ENCODE peak calls at places on chromosomes 11 and 22, in five cellular contexts. K, A, D, V and M are unnamed samples.

GRCh38 chr11:34222030-34222429 is 116.6 kb downstream of the NAT10 start:
- DNase-seq in K (no peak), A (no peak), D (no peak), V (no peak), M (no peak)

GRCh38 chr22:35761037-35761436 is 43.4 kb downstream of the APOL5 start:
- DNase-seq in A (no peak), K (no peak), V (no peak), D (no peak), M (no peak)

GRCh38 chr11:44817207-44817944 is 90.6 kb downstream of the TSPAN18 start:
- DNase-seq in V (no peak), D (no peak), K (no peak), A (no peak), M (no peak)

GRCh38 chr22:32413715-32414114 is 1.7 kb upstream of the RTCB start:
- DNase-seq in A (no peak), D (no peak), V (no peak), K (no peak), M (peak; percentile 6)

GRCh38 chr11:122804161-122804560 is 34.1 kb upstream of the CRTAM start:
- DNase-seq in D (peak; percentile 74), K (no peak), A (no peak), V (no peak), M (no peak)

GRCh38 chr11:46896719-46897406 is 21.5 kb downstream of the LRP4 start:
- DNase-seq in D (no peak), K (no peak), A (peak; percentile 23), V (no peak), M (no peak)

GRCh38 chr11:115741376-115741775 is 237.2 kb upstream of the CADM1 start:
- DNase-seq in D (no peak), V (no peak), K (no peak), A (no peak), M (no peak)

GRCh38 chr22:33888821-33889220 is 31.5 kb downstream of the LARGE1 start:
- DNase-seq in K (no peak), A (no peak), D (no peak), V (no peak), M (no peak)

GRCh38 chr11:117806906-117807305 is 9.9 kb upstream of the DSCAML1 start:
- DNase-seq in A (no peak), K (no peak), D (no peak), V (no peak), M (no peak)

GRCh38 chr11:24234822-24235508 is 261.9 kb upstream of the LUZP2 start:
- DNase-seq in K (no peak), V (no peak), A (peak; percentile 11), D (no peak), M (peak; percentile 32)

GRCh38 chr11:34667810-34668582 is 47.1 kb downstream of the EHF start:
- DNase-seq in A (no peak), K (no peak), D (no peak), V (no peak), M (no peak)

GRCh38 chr11:130761560-130762220 is 154.6 kb downstream of the SNX19 start:
- DNase-seq in K (no peak), D (no peak), V (no peak), A (no peak), M (no peak)

GRCh38 chr22:19982991-19983578 is 33.5 kb downstream of the ARVCF start:
- DNase-seq in K (no peak), D (no peak), A (no peak), V (no peak), M (no peak)

GRCh38 chr22:38696606-38697005 is 4.1 kb downstream of the JOSD1 start:
- DNase-seq in D (peak; percentile 77), A (peak; percentile 58), K (no peak), V (no peak), M (no peak)

GRCh38 chr22:20803696-20804324 is 29.9 kb downstream of the SERPIND1 start:
- DNase-seq in V (peak; percentile 32), D (no peak), K (peak; percentile 36), A (no peak), M (peak; percentile 16)

GRCh38 chr11:46472662-46472994 is 81.1 kb upstream of the CHRM4 start:
- DNase-seq in A (peak; percentile 48), K (no peak), D (no peak), V (no peak), M (no peak)

GRCh38 chr11:126084608-126084912 is 21.9 kb upstream of the CDON start:
- DNase-seq in K (no peak), A (no peak), V (no peak), D (no peak), M (no peak)

GRCh38 chr22:20953668-20954500 is 13.2 kb upstream of the AIFM3 start:
- DNase-seq in D (no peak), K (no peak), A (no peak), V (no peak), M (no peak)

GRCh38 chr11:120337896-120338840 is 2.0 kb downstream of the ARHGEF12 start:
- DNase-seq in A (no peak), D (no peak), K (no peak), V (no peak), M (no peak)

GRCh38 chr22:46370584-46371373 is 35.3 kb downstream of the TRMU start:
- DNase-seq in D (no peak), A (no peak), K (no peak), V (peak; percentile 59), M (no peak)

GRCh38 chr11:64226507-64227051 is 505 bp downstream of the NUDT22 start:
- DNase-seq in D (no peak), K (no peak), V (peak; percentile 41), A (peak; percentile 59), M (no peak)

GRCh38 chr22:39266398-39267030 is 21.7 kb upstream of the PDGFB start:
- DNase-seq in V (no peak), D (no peak), A (no peak), K (no peak), M (no peak)

GRCh38 chr11:8671651-8672062 is 10.8 kb downstream of the TRIM66 start:
- DNase-seq in K (no peak), A (no peak), V (no peak), D (no peak), M (peak; percentile 63)

GRCh38 chr11:118138839-118139420 is 13.7 kb downstream of the SCN4B start:
- DNase-seq in D (no peak), K (no peak), V (no peak), A (no peak), M (no peak)

GRCh38 chr11:47225552-47226137 is 10.9 kb downstream of the DDB2 start:
- DNase-seq in V (no peak), K (no peak), A (no peak), D (no peak), M (no peak)

GRCh38 chr22:22103078-22103593 is 120.5 kb upstream of the TOP3B start:
- DNase-seq in K (peak; percentile 34), A (no peak), D (no peak), V (no peak), M (no peak)

GRCh38 chr22:25849514-25849913 is 107.5 kb downstream of the MYO18B start:
- DNase-seq in D (no peak), K (no peak), A (no peak), V (no peak), M (no peak)